ENCODE peak calls at places on chromosomes 2 and 18, in nine cellular contexts. S, E, X, A, O, Y, V, L and P are unnamed samples.

GRCh38 chr2:203683932-203684556 is 22.4 kb upstream of the CD28 start:
- DNase-seq in O (peak), X (peak), A (peak), L (no peak), V (no peak), E (no peak), Y (no peak), S (no peak), P (peak)

GRCh38 chr2:179455824-179456223 is 191.2 kb upstream of the SESTD1 start:
- DNase-seq in O (no peak), E (no peak), A (peak), Y (no peak), V (no peak), L (no peak), X (peak), S (no peak), P (peak)

GRCh38 chr2:112275887-112276773 is 733 bp downstream of the ZC3H6 start:
- DNase-seq in L (peak), V (peak), E (peak), A (peak), S (peak), O (peak), Y (peak), X (peak), P (peak)

GRCh38 chr18:26301681-26302080 is 75.4 kb downstream of the TAF4B start:
- DNase-seq in X (no peak), V (no peak), O (peak), E (no peak), Y (no peak), L (no peak), A (peak), S (no peak), P (peak)

GRCh38 chr2:187658952-187659525 is 104.8 kb upstream of the TFPI start:
- DNase-seq in A (peak), S (no peak), V (no peak), O (peak), Y (no peak), L (no peak), E (peak), X (peak), P (peak)

GRCh38 chr2:145007673-145008263 is 487.8 kb upstream of the ZEB2 start:
- DNase-seq in S (no peak), O (peak), A (peak), E (no peak), X (no peak), V (no peak), Y (no peak), L (no peak), P (peak)

GRCh38 chr2:17934721-17935120 is 56.3 kb downstream of the KCNS3 start:
- DNase-seq in L (no peak), X (peak), O (peak), Y (no peak), V (no peak), S (no peak), E (no peak), A (peak), P (peak)

GRCh38 chr2:85390941-85391669 is 19.1 kb downstream of the CAPG start:
- DNase-seq in O (no peak), S (peak), Y (peak), E (peak), A (peak), V (peak), X (no peak), L (no peak), P (peak)

GRCh38 chr2:133324150-133324561 is 244.1 kb downstream of the NCKAP5 start:
- DNase-seq in A (peak), V (no peak), Y (no peak), E (no peak), L (no peak), O (peak), S (no peak), X (peak), P (peak)

GRCh38 chr2:218953366-218953954 is 6.0 kb upstream of the CDK5R2 start:
- DNase-seq in S (no peak), Y (no peak), O (no peak), X (no peak), A (no peak), V (no peak), E (no peak), L (no peak), P (no peak)

GRCh38 chr18:56815926-56816325 is 164.8 kb downstream of the WDR7 start:
- DNase-seq in Y (no peak), V (no peak), X (peak), S (peak), A (no peak), E (no peak), L (no peak), O (no peak), P (peak)

GRCh38 chr2:26568076-26568890 is 72.9 kb downstream of the CIB4 start:
- DNase-seq in Y (peak), L (no peak), X (no peak), V (no peak), S (no peak), O (no peak), E (no peak), A (no peak), P (no peak)

GRCh38 chr2:43209204-43209717 is 17.1 kb downstream of the ZFP36L2 start:
- DNase-seq in O (no peak), A (no peak), S (no peak), V (no peak), Y (no peak), E (no peak), L (no peak), X (peak), P (no peak)

GRCh38 chr2:152098033-152098797 is 629 bp downstream of the CACNB4 start:
- DNase-seq in Y (peak), O (no peak), E (no peak), V (peak), L (no peak), X (no peak), S (peak), A (peak), P (peak)

GRCh38 chr18:21439453-21439852 is 161.1 kb downstream of the ESCO1 start:
- DNase-seq in Y (no peak), E (no peak), S (no peak), L (no peak), A (peak), O (peak), V (no peak), X (peak), P (peak)

GRCh38 chr18:37391698-37392548 is 173.7 kb downstream of the CELF4 start:
- DNase-seq in S (no peak), X (no peak), E (no peak), A (no peak), Y (no peak), L (no peak), V (no peak), O (no peak), P (no peak)

GRCh38 chr2:180144311-180144813 is 137.3 kb upstream of the CWC22 start:
- DNase-seq in L (no peak), O (no peak), X (no peak), A (no peak), Y (no peak), V (no peak), S (no peak), E (no peak), P (no peak)

GRCh38 chr2:164782323-164782722 is 59.3 kb downstream of the COBLL1 start:
- DNase-seq in Y (no peak), E (no peak), V (no peak), L (no peak), A (peak), O (no peak), S (no peak), X (peak), P (peak)

GRCh38 chr2:100262555-100263320 is 59.6 kb downstream of the LONRF2 start:
- DNase-seq in X (peak), L (no peak), E (no peak), V (peak), A (peak), O (peak), Y (peak), S (peak), P (peak)

GRCh38 chr2:110157153-110157793 is 41.7 kb upstream of the MALL start:
- DNase-seq in L (peak), A (peak), X (peak), S (no peak), O (peak), V (peak), E (no peak), Y (no peak), P (peak)

GRCh38 chr2:158723921-158724802 is 71.0 kb upstream of the DAPL1 start:
- DNase-seq in X (peak), Y (no peak), O (no peak), E (peak), S (no peak), L (no peak), A (no peak), V (no peak), P (no peak)

GRCh38 chr2:96737831-96738230 is 2.0 kb downstream of the LMAN2L start:
- DNase-seq in S (no peak), E (no peak), Y (no peak), L (no peak), V (no peak), O (no peak), X (no peak), A (no peak), P (no peak)

GRCh38 chr18:8696749-8697211 is 8.6 kb upstream of the MTCL1 start:
- DNase-seq in V (peak), X (peak), O (no peak), Y (peak), S (peak), L (no peak), E (no peak), A (peak), P (peak)

GRCh38 chr2:51025942-51026574 is 5.9 kb downstream of the NRXN1 start:
- DNase-seq in Y (no peak), X (no peak), V (no peak), L (no peak), O (no peak), S (no peak), E (no peak), A (no peak), P (no peak)

GRCh38 chr2:84959045-84959493 is 11.9 kb upstream of the KCMF1 start:
- DNase-seq in A (peak), X (peak), S (no peak), Y (no peak), O (peak), E (no peak), V (no peak), L (no peak), P (peak)

GRCh38 chr18:9930299-9930884 is 16.6 kb downstream of the VAPA start:
- DNase-seq in X (no peak), O (no peak), V (no peak), E (no peak), S (no peak), A (no peak), Y (no peak), L (no peak), P (no peak)

GRCh38 chr2:29463181-29463900 is 348.1 kb downstream of the CLIP4 start:
- DNase-seq in Y (no peak), X (peak), E (no peak), V (no peak), S (no peak), L (no peak), O (peak), A (peak), P (peak)

GRCh38 chr2:227180286-227180685 is 15.9 kb downstream of the COL4A3 start:
- DNase-seq in A (no peak), O (no peak), Y (no peak), V (no peak), S (peak), E (no peak), L (no peak), X (no peak), P (no peak)

GRCh38 chr2:176805345-176805744 is 407.2 kb upstream of the HNRNPA3 start:
- DNase-seq in L (no peak), O (no peak), A (no peak), X (no peak), S (no peak), V (no peak), Y (no peak), E (no peak), P (no peak)

GRCh38 chr18:23838801-23839366 is 149.6 kb downstream of the LAMA3 start:
- DNase-seq in A (peak), S (no peak), E (no peak), V (no peak), O (peak), Y (no peak), L (no peak), X (peak), P (peak)

DNA sequence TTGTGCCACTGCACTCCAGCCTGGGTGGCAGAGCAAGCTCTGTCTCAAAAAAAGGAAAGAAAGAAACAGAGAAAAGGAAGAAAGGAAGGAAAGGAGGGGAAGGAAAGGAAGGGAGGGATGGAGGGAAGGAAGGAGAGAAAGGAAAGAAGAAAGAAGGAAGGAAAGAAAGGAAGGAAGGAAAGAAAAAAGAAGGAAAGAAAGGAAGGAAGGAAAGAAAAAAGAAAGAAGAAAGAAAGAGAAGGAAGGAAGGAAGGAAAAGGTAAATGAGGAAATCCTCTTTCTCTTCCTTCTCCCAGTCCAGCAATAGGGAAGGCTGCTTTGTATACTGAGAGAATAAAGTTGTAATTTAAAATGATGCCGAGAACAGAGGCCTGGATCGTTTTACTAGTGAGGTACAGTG is 22.8 kb upstream of the ZNF407 start:
- DNase-seq in E (no peak), V (no peak), L (no peak), Y (no peak), X (no peak), A (no peak), S (no peak), O (no peak), P (no peak)
- TF ChIP-seq CTCF in E (no peak), V (no peak), L (no peak), Y (no peak), X (no peak), A (no peak), S (no peak), O (no peak), P (no peak)

GRCh38 chr2:62200291-62200841 is 4.5 kb downstream of the B3GNT2 start:
- DNase-seq in E (no peak), L (no peak), A (no peak), Y (no peak), O (no peak), X (no peak), S (no peak), V (no peak), P (no peak)
- H3K4me3 ChIP-seq in E (peak), L (peak), A (no peak), Y (no peak), O (no peak), X (no peak), S (no peak), V (no peak), P (no peak)

DNA sequence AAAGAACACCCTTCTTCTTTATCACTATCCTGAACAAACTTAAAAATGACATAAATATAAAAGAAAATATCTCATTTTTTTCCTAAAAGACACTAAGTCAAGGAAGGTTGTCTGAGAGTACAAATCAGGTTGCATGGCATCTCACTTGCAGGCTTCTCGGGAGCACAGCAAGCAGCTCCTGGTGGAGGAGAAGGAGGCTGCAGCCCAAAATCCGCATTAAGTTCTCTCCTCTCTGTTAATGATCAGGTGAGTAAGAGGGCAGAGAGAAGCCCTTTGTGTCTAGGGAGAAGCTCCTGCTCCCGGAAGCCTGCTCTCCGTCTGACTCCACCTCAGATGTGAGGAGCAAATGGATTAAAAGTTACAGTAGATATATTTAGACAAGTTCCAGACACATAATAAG is 35.0 kb upstream of the DOK6 start:
- DNase-seq in V (no peak), E (no peak), O (no peak), S (no peak), X (no peak), Y (no peak), L (no peak), A (no peak), P (no peak)
- TF ChIP-seq CTCF in V (no peak), E (peak), O (no peak), S (no peak), X (no peak), Y (no peak), L (no peak), A (no peak), P (no peak)

DNA sequence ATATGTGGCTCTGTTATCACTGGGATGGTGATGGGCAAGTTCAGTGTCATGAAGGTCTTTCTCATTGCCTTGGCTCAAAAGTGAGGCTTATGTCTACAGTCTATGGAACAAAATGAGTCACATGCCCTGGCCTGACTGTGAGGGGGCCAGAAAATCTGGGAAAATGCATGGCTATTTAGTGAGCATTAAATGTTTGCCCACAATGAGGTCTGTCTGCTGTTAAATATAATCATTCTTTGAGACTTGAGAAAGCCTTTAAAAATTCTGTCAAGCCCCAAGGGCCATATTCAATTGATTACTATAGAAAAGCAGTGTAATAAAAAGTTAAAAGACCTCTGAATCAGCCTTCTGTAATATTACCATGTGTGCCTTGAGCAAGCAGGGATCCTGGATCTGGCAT is 5.5 kb upstream of the RNF144A start:
- DNase-seq in V (no peak), A (no peak), S (no peak), O (no peak), Y (no peak), E (no peak), X (no peak), L (no peak), P (no peak)
- H3K4me3 ChIP-seq in V (no peak), A (no peak), S (no peak), O (no peak), Y (no peak), E (no peak), X (no peak), L (no peak), P (no peak)

GRCh38 chr2:161233858-161234431 is 73.7 kb downstream of the TANK start:
- DNase-seq in X (no peak), L (no peak), S (no peak), V (no peak), O (no peak), Y (no peak), A (no peak), E (no peak), P (no peak)

GRCh38 chr2:161228511-161229240 is 68.4 kb downstream of the TANK start:
- DNase-seq in V (no peak), A (peak), E (no peak), O (peak), S (no peak), Y (no peak), X (peak), L (no peak), P (no peak)

GRCh38 chr2:161234627-161235026 is 73.6 kb upstream of the PSMD14 start:
- DNase-seq in V (no peak), O (no peak), E (no peak), L (no peak), X (no peak), Y (no peak), S (no peak), A (no peak), P (no peak)

GRCh38 chr2:161230959-161231358 is 70.7 kb downstream of the TANK start:
- DNase-seq in L (no peak), E (no peak), V (no peak), A (no peak), O (no peak), X (no peak), S (no peak), Y (no peak), P (no peak)

DNA sequence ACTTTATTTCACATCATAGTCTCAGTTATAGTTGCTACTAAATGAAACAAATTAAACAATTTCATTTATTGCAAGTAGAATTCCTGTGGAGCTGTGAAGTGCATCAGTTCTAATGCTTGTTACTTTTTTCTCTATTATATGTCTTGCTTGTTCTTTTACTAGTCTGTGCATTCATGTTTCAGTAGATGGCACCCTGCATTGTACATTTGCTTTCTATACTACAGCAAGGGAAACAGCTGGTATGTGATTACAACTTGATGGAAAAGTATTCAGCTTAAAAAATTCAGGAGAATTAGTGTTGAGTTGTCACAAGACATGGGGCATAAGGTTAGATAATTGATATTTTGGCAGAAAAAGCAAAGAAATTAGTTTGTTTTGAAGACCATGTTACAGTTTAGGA is 72.3 kb downstream of the TANK start:
- DNase-seq in V (no peak), O (no peak), E (no peak), L (no peak), Y (no peak), S (no peak), X (no peak), A (no peak), P (no peak)
- TF ChIP-seq CTCF in V (no peak), O (no peak), E (no peak), L (no peak), Y (no peak), S (no peak), X (no peak), A (no peak), P (no peak)

GRCh38 chr2:160913323-160913722 is 246.9 kb upstream of the TANK start:
- DNase-seq in L (no peak), Y (no peak), E (no peak), S (no peak), X (no peak), A (no peak), V (no peak), O (no peak), P (no peak)

GRCh38 chr2:160918909-160919503 is 241.2 kb upstream of the TANK start:
- DNase-seq in O (no peak), V (peak), E (peak), X (peak), L (no peak), Y (peak), A (peak), S (peak), P (peak)

GRCh38 chr2:160914217-160914616 is 246.0 kb upstream of the TANK start:
- DNase-seq in S (no peak), Y (no peak), O (no peak), L (no peak), A (no peak), V (no peak), X (no peak), E (peak), P (no peak)

GRCh38 chr2:160917850-160918249 is 242.4 kb upstream of the TANK start:
- DNase-seq in X (no peak), A (no peak), E (no peak), Y (no peak), L (no peak), V (no peak), S (no peak), O (peak), P (no peak)

DNA sequence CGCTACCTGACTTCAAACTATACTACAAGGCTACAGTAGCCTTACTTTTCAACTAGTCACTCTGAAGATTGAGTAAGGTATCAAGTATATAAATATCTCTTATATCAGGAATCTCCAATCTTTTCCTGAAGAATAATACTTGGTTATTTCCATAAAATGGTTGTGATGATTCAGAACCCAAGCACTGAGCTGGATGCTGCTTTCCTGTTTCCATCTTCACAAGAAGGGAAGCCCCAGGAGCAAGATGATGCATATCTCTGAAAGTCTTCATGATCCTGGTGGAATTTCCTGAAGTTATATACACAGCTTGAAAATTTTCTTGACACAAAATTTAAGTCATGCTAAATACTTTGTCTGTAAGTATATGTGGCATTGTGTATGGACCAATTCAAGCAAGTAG is 243.9 kb upstream of the TANK start:
- DNase-seq in Y (no peak), E (no peak), S (no peak), V (no peak), X (no peak), L (no peak), A (no peak), O (no peak), P (no peak)
- H3K4me3 ChIP-seq in Y (no peak), E (no peak), S (no peak), V (no peak), X (no peak), L (no peak), A (no peak), O (no peak), P (no peak)

GRCh38 chr2:237686659-237687136 is 59.3 kb downstream of the LRRFIP1 start:
- DNase-seq in E (no peak), A (peak), O (peak), V (no peak), L (no peak), S (no peak), Y (peak), X (no peak), P (peak)

GRCh38 chr2:237688081-237688480 is 60.7 kb downstream of the LRRFIP1 start:
- DNase-seq in A (no peak), X (no peak), E (no peak), V (no peak), S (no peak), Y (peak), L (no peak), O (no peak), P (no peak)

GRCh38 chr2:237682901-237683670 is 55.7 kb downstream of the LRRFIP1 start:
- DNase-seq in V (peak), Y (peak), X (peak), O (no peak), L (no peak), A (no peak), S (no peak), E (no peak), P (no peak)

GRCh38 chr2:237687666-237688065 is 60.3 kb downstream of the LRRFIP1 start:
- DNase-seq in A (peak), L (peak), X (peak), O (peak), S (no peak), Y (peak), V (peak), E (no peak), P (peak)

GRCh38 chr2:237685408-237685807 is 58.0 kb downstream of the LRRFIP1 start:
- DNase-seq in E (no peak), L (no peak), A (peak), V (no peak), X (no peak), S (no peak), Y (peak), O (no peak), P (peak)
- TF ChIP-seq CTCF in E (peak), L (no peak), A (peak), V (peak), X (peak), S (peak), Y (no peak), O (peak), P (peak)